ENCODE peak calls at places on chromosomes 12 and 14, in eight cellular contexts. N, O, U, M, G, E, T and Z are unnamed samples. For H3K4me1 and H3K9me3, the result is how much of the 10 kb centered on the place peaks cover.

GRCh38 chr12:50720085-50720484 is 43.8 kb upstream of the ATF1 start:
- DNase-seq in N (no peak), O (no peak), U (no peak), M (no peak), G (no peak), E (no peak), T (no peak), Z (no peak)

GRCh38 chr12:1933342-1933992 is 15.0 kb upstream of the CACNA2D4 start:
- DNase-seq in N (peak), O (no peak), U (no peak), M (no peak), G (peak), E (no peak), T (no peak), Z (no peak)

GRCh38 chr14:105525861-105526780 is at the start of gene TMEM121:
- DNase-seq in N (no peak), O (peak), U (peak), M (peak), G (no peak), E (no peak), T (no peak), Z (peak)

GRCh38 chr14:102691763-102692162 is 85.5 kb upstream of the TRAF3 start:
- DNase-seq in N (no peak), O (no peak), U (no peak), M (no peak), G (no peak), E (no peak), T (no peak), Z (no peak)

GRCh38 chr12:78645956-78646355 is 218.6 kb upstream of the SYT1 start:
- DNase-seq in N (no peak), O (no peak), U (no peak), M (no peak), G (no peak), E (no peak), T (no peak), Z (no peak)

GRCh38 chr12:2797721-2798418 is 3.1 kb downstream of the FKBP4 start:
- DNase-seq in N (no peak), O (no peak), U (no peak), M (no peak), G (no peak), E (no peak), T (no peak), Z (no peak)

GRCh38 chr14:54348001-54348611 is 48.7 kb upstream of the CDKN3 start:
- DNase-seq in N (no peak), O (peak), U (peak), M (no peak), G (no peak), E (no peak), T (no peak), Z (no peak)

GRCh38 chr12:52524898-52525591 is 4.9 kb upstream of the KRT5 start:
- DNase-seq in N (no peak), O (no peak), U (no peak), M (no peak), G (peak), E (no peak), T (no peak), Z (no peak)

GRCh38 chr14:103016071-103016470 is 41.3 kb downstream of the CDC42BPB start:
- DNase-seq in N (no peak), O (no peak), U (no peak), M (no peak), G (no peak), E (no peak), T (peak), Z (no peak)

GRCh38 chr12:65875635-65876034 is 51.4 kb downstream of the HMGA2 start:
- DNase-seq in N (no peak), O (no peak), U (no peak), M (no peak), G (no peak), E (no peak), T (no peak), Z (no peak)

GRCh38 chr12:76556373-76556772 is 3.2 kb downstream of the OSBPL8 start:
- DNase-seq in N (no peak), O (no peak), U (no peak), M (no peak), G (no peak), E (no peak), T (no peak), Z (no peak)

GRCh38 chr14:31337331-31337730 is 83.0 kb downstream of the HEATR5A start:
- DNase-seq in N (no peak), O (no peak), U (no peak), M (no peak), G (no peak), E (no peak), T (no peak), Z (no peak)

GRCh38 chr14:104660597-104660996 is 28.8 kb upstream of the INF2 start:
- DNase-seq in N (no peak), O (no peak), U (no peak), M (no peak), G (no peak), E (no peak), T (no peak), Z (no peak)

GRCh38 chr14:105364100-105364708 is 34.1 kb upstream of the TEX22 start:
- DNase-seq in N (no peak), O (no peak), U (peak), M (peak), G (no peak), E (no peak), T (no peak), Z (no peak)

GRCh38 chr14:90781876-90782275 is 34.4 kb downstream of the TTC7B start:
- DNase-seq in N (no peak), O (no peak), U (no peak), M (no peak), G (no peak), E (no peak), T (no peak), Z (no peak)

GRCh38 chr14:103909531-103910261 is 18.6 kb upstream of the TDRD9 start:
- DNase-seq in N (no peak), O (no peak), U (no peak), M (no peak), G (no peak), E (no peak), T (no peak), Z (no peak)

GRCh38 chr12:67969134-67969782 is 20.0 kb upstream of the IFNG-AS1 start:
- DNase-seq in N (no peak), O (no peak), U (no peak), M (no peak), G (no peak), E (no peak), T (no peak), Z (no peak)

GRCh38 chr14:101086926-101087325 is 183.4 kb upstream of the RTL1 start:
- DNase-seq in N (no peak), O (no peak), U (no peak), M (no peak), G (no peak), E (peak), T (no peak), Z (no peak)

GRCh38 chr12:100926669-100927248 is 132.2 kb downstream of the ANO4 start:
- DNase-seq in N (peak), O (peak), U (no peak), M (no peak), G (no peak), E (no peak), T (no peak), Z (no peak)

GRCh38 chr12:49920241-49920914 is 16.7 kb upstream of the FAIM2 start:
- DNase-seq in N (no peak), O (no peak), U (no peak), M (no peak), G (no peak), E (no peak), T (no peak), Z (no peak)

GRCh38 chr12:131378861-131379665 is 331.8 kb upstream of the SFSWAP start:
- DNase-seq in N (no peak), O (no peak), U (no peak), M (no peak), G (no peak), E (no peak), T (no peak), Z (no peak)

GRCh38 chr12:101695698-101696097 is 1.7 kb upstream of the CHPT1 start:
- DNase-seq in N (no peak), O (no peak), U (no peak), M (no peak), G (no peak), E (no peak), T (no peak), Z (no peak)

GRCh38 chr12:51887476-51888315 is at the start of gene ANKRD33:
- DNase-seq in N (peak), O (no peak), U (peak), M (no peak), G (no peak), E (peak), T (peak), Z (no peak)

GRCh38 chr12:58529114-58529665 is 391.1 kb downstream of the LRIG3 start:
- DNase-seq in N (no peak), O (peak), U (no peak), M (no peak), G (no peak), E (no peak), T (no peak), Z (no peak)
- H3K27ac ChIP-seq in N (no peak), O (peak), U (peak), M (no peak), G (no peak), E (no peak), T (no peak), Z (no peak)

GRCh38 chr14:75439989-75440388 is 12.2 kb downstream of the JDP2 start:
- DNase-seq in N (no peak), O (no peak), U (no peak), M (no peak), G (no peak), E (no peak), T (no peak), Z (no peak)

GRCh38 chr14:75435473-75435872 is 7.7 kb downstream of the JDP2 start:
- DNase-seq in N (no peak), O (no peak), U (no peak), M (no peak), G (no peak), E (no peak), T (no peak), Z (no peak)

GRCh38 chr14:75440733-75441474 is 13.1 kb downstream of the JDP2 start:
- DNase-seq in N (no peak), O (no peak), U (no peak), M (no peak), G (peak), E (peak), T (peak), Z (no peak)

GRCh38 chr14:75437201-75438143 is 9.7 kb downstream of the JDP2 start:
- DNase-seq in N (no peak), O (no peak), U (no peak), M (no peak), G (no peak), E (no peak), T (no peak), Z (no peak)

DNA sequence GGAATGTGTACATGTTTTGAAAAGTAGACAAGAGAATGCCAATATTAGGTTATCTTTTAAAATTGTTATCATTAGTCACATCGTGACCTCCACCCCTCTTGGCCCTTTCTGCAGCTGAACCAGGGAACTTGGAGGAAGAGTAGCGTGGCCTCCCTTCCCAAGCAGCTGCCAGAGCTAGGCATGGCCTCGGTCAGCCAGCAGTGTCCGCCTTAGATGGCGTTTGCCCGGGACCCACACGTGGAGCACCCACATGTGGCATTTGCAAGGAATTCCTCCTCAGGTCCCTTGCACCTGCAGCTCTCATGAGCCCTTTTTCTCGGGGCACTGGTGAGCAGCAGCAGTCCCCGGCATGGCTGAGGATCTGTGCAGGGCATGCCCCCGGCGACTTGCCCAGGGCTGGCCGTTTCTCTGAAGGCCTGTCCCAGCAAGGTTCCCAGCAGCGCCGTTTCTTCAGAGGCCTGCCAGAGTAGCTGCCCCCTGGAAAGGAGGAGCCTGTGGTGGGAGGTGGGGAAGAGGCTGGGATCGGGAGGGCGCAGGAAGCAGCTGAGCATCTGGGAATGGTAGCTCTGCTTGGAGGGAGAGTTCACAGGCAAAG is 10.8 kb downstream of the JDP2 start:
- DNase-seq in N (no peak), O (no peak), U (no peak), M (no peak), G (no peak), E (no peak), T (no peak), Z (no peak)
- H3K4me1 ChIP-seq in N (under half), O (under half), U (half or more), M (under half), G (under half), E (under half), T (half or more), Z (under half)

GRCh38 chr12:133156125-133156690 is 25.1 kb upstream of the ZNF268 start:
- DNase-seq in N (no peak), O (peak), U (no peak), M (no peak), G (no peak), E (no peak), T (no peak), Z (no peak)
- H3K9me3 ChIP-seq in N (under half), O (half or more), U (under half), M (half or more), G (half or more), E (half or more), T (half or more), Z (half or more)

GRCh38 chr14:99593971-99594841 is 9.8 kb downstream of the CCDC85C start:
- DNase-seq in N (no peak), O (no peak), U (no peak), M (no peak), G (no peak), E (no peak), T (no peak), Z (no peak)

GRCh38 chr14:99596071-99596627 is 7.9 kb downstream of the CCDC85C start:
- DNase-seq in N (peak), O (peak), U (no peak), M (no peak), G (no peak), E (peak), T (no peak), Z (no peak)

GRCh38 chr14:99595524-99595923 is 8.5 kb downstream of the CCDC85C start:
- DNase-seq in N (peak), O (no peak), U (no peak), M (no peak), G (no peak), E (no peak), T (no peak), Z (no peak)

GRCh38 chr14:99596772-99597171 is 7.2 kb downstream of the CCDC85C start:
- DNase-seq in N (peak), O (no peak), U (no peak), M (no peak), G (no peak), E (no peak), T (no peak), Z (no peak)

GRCh38 chr14:99595034-99595433 is 9.0 kb downstream of the CCDC85C start:
- DNase-seq in N (no peak), O (no peak), U (no peak), M (no peak), G (no peak), E (no peak), T (no peak), Z (no peak)
- H3K27ac ChIP-seq in N (peak), O (no peak), U (no peak), M (peak), G (no peak), E (peak), T (no peak), Z (no peak)

DNA sequence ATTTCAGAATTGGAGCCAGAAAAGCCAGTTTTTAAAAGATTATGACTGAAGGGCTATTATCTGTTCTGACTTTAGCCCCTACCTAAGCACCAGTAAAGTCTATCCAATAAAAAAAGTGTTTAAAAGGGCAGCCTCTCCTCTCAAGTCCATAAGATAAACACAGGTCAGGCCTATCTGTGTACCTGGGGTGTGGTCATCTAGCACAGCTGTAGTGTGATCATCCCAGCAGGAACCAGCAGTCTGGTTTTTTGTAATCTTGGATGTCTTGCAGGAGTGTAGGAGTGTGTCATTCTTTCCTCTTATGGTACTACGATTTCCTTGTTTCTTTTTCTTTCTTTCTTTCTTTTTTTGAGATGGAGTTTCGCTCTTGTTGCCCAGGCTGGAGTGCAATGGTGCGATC is 6.5 kb downstream of the APPL2 start:
- DNase-seq in N (peak), O (no peak), U (no peak), M (no peak), G (no peak), E (no peak), T (no peak), Z (no peak)
- H3K4me1 ChIP-seq in N (under half), O (under half), U (under half), M (under half), G (under half), E (under half), T (half or more), Z (under half)

DNA sequence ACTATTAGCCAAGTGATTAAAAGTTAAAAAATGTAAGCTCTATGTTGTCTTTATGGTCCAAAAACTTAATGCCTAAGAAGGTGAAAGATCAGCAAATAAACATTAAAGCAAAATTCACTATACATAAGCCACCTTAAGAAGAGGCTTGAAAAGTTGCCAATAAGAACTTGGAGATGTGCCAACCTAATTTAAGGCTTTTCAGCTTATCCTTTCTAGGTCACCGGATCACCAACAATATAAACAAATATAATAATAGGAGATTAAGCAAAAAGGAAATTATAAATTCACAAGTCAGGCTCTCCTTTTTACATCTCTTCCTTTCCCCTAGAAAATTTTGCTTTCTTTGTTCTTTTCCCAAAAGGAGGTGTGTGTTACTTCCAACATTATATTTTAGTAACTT is 30.9 kb downstream of the SLC2A3 start:
- DNase-seq in N (no peak), O (no peak), U (no peak), M (no peak), G (no peak), E (no peak), T (no peak), Z (no peak)
- H3K9me3 ChIP-seq in N (under half), O (under half), U (under half), M (under half), G (under half), E (under half), T (under half), Z (under half)

DNA sequence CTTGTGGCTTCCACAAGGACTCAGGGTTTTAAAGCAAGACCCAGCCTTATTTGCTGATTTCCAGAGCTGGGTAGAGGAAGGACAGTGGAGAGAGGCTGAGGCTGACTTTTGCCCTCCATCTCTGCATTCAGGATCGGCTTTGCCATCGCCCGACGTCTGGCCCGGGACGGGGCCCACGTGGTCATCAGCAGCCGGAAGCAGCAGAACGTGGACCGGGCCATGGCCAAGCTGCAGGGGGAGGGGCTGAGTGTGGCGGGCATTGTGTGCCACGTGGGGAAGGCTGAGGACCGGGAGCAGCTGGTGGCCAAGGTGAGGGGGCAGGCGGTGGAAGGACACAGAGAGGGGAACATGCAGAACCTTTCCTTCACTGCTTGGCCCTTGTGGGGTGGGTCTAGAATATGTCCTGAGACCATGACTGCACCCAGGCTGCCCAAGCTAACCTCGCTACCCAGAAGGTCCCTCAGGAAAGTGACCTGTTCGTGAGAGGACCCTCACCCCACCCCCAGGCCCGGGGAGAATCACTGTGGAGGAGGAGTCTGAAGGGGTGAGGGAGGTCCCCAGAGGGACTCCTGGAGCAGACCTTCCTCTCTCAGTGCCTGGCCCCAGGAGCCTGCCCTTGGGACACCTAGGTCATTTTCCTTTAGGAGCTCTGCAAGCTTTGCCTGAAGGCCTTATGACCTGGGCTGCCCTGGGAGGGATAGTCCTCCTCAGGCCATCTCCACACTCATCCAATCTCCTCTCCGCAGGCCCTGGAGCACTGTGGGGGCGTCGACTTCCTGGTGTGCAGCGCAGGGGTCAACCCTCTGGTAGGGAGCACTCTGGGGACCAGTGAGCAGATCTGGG is 3.1 kb downstream of the DHRS2 start:
- DNase-seq in N (no peak), O (no peak), U (no peak), M (no peak), G (no peak), E (no peak), T (no peak), Z (no peak)
- H3K27ac ChIP-seq in N (no peak), O (no peak), U (no peak), M (no peak), G (no peak), E (no peak), T (no peak), Z (no peak)

GRCh38 chr14:68548194-68549056 is 244.4 kb downstream of the ZFP36L1 start:
- DNase-seq in N (peak), O (peak), U (peak), M (no peak), G (peak), E (no peak), T (peak), Z (no peak)

GRCh38 chr14:68552075-68552474 is 240.8 kb downstream of the ZFP36L1 start:
- DNase-seq in N (no peak), O (no peak), U (no peak), M (no peak), G (no peak), E (peak), T (no peak), Z (no peak)

GRCh38 chr14:68551045-68551683 is 241.7 kb downstream of the ZFP36L1 start:
- DNase-seq in N (no peak), O (no peak), U (no peak), M (no peak), G (no peak), E (peak), T (no peak), Z (no peak)

GRCh38 chr14:68549057-68549421 is 243.8 kb downstream of the ZFP36L1 start:
- DNase-seq in N (no peak), O (peak), U (no peak), M (no peak), G (no peak), E (no peak), T (no peak), Z (no peak)

DNA sequence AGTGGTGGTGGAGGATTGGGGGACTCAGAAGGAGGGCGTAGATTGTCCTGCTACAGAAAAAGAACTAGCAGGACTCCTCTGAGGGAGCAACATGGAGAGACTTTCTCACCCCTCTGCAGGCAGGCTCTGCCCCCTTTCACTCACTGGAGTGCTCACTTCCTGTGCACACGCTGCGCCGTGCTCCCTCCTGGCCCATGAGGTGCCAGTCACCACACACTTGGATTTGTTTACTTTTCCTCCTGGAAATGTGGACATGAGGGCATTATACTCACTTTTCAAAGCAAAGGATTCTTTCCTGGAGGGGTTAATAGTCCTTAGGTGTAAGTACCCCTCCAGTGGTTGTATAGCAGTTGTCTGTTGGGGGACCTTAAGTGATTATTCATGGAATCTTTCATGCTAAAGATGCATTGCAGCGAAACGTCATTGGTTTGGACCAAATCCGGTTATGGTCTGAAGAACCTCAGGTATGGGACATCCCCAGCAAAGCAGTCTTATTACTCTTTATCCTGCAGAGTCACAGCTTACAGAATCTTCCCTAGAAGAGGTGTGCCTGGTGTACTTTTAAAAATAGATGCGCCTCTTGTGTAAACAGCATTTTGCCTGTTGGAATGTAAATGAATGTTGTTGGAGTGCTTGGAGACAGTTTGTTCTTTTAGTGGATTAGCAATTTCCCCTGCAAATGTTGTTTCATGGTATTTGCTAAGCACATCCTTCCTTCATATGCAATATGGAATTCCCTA is 242.7 kb downstream of the ZFP36L1 start:
- DNase-seq in N (no peak), O (peak), U (no peak), M (no peak), G (no peak), E (peak), T (no peak), Z (no peak)
- H3K4me1 ChIP-seq in N (under half), O (half or more), U (under half), M (under half), G (under half), E (half or more), T (half or more), Z (under half)